ENCODE peak calls at places on chromosome 12, in four cellular contexts. One of them, this sample, is unnamed.

GRCh38 chr12:85693093-85693665 is 143.0 kb downstream of the RASSF9 start:
- DNase-seq in heart right ventricle: no peak
- DNase-seq in A549: no peak
- DNase-seq in activated CD4-positive, alpha-beta T cell treated with anti-CD3 and anti-CD28 coated beads, Interleukin-2, amount 50 U/mL, for 1 hour: no peak
- DNase-seq in this sample: no peak

GRCh38 chr12:69897744-69898143 is 72.7 kb downstream of the MYRFL start:
- DNase-seq in A549: no peak
- DNase-seq in heart right ventricle: peak; percentile 26
- DNase-seq in activated CD4-positive, alpha-beta T cell treated with anti-CD3 and anti-CD28 coated beads, Interleukin-2, amount 50 U/mL, for 1 hour: no peak
- DNase-seq in this sample: peak; percentile 58

GRCh38 chr12:63826002-63826585 is 18.4 kb upstream of the SRGAP1 start:
- DNase-seq in activated CD4-positive, alpha-beta T cell treated with anti-CD3 and anti-CD28 coated beads, Interleukin-2, amount 50 U/mL, for 1 hour: no peak
- DNase-seq in A549: peak; percentile 81
- DNase-seq in heart right ventricle: no peak
- DNase-seq in this sample: no peak

GRCh38 chr12:6965026-6965661 is 5.3 kb downstream of the PHB2 start:
- DNase-seq in heart right ventricle: peak; percentile 81
- DNase-seq in A549: peak; percentile 93
- DNase-seq in activated CD4-positive, alpha-beta T cell treated with anti-CD3 and anti-CD28 coated beads, Interleukin-2, amount 50 U/mL, for 1 hour: peak; percentile 91
- DNase-seq in this sample: peak; percentile 87

GRCh38 chr12:68001486-68002466 is 12.5 kb downstream of the IFNG-AS1 start:
- DNase-seq in A549: peak; percentile 33
- DNase-seq in activated CD4-positive, alpha-beta T cell treated with anti-CD3 and anti-CD28 coated beads, Interleukin-2, amount 50 U/mL, for 1 hour: no peak
- DNase-seq in heart right ventricle: no peak
- DNase-seq in this sample: no peak

GRCh38 chr12:95738024-95738611 is 52.4 kb downstream of the NTN4 start:
- DNase-seq in A549: no peak
- DNase-seq in activated CD4-positive, alpha-beta T cell treated with anti-CD3 and anti-CD28 coated beads, Interleukin-2, amount 50 U/mL, for 1 hour: no peak
- DNase-seq in heart right ventricle: no peak
- DNase-seq in this sample: no peak

GRCh38 chr12:80222261-80222660 is 122.9 kb downstream of the OTOGL start:
- DNase-seq in A549: no peak
- DNase-seq in activated CD4-positive, alpha-beta T cell treated with anti-CD3 and anti-CD28 coated beads, Interleukin-2, amount 50 U/mL, for 1 hour: no peak
- DNase-seq in heart right ventricle: no peak
- DNase-seq in this sample: no peak

GRCh38 chr12:5580911-5581488 is 149.1 kb downstream of the NTF3 start:
- DNase-seq in heart right ventricle: peak; percentile 26
- DNase-seq in activated CD4-positive, alpha-beta T cell treated with anti-CD3 and anti-CD28 coated beads, Interleukin-2, amount 50 U/mL, for 1 hour: no peak
- DNase-seq in A549: no peak
- DNase-seq in this sample: no peak

GRCh38 chr12:6039894-6040601 is 84.4 kb downstream of the VWF start:
- DNase-seq in heart right ventricle: no peak
- DNase-seq in A549: peak; percentile 79
- DNase-seq in activated CD4-positive, alpha-beta T cell treated with anti-CD3 and anti-CD28 coated beads, Interleukin-2, amount 50 U/mL, for 1 hour: peak; percentile 36
- DNase-seq in this sample: no peak

GRCh38 chr12:68069276-68069675 is 80.0 kb downstream of the IFNG-AS1 start:
- DNase-seq in activated CD4-positive, alpha-beta T cell treated with anti-CD3 and anti-CD28 coated beads, Interleukin-2, amount 50 U/mL, for 1 hour: no peak
- DNase-seq in heart right ventricle: no peak
- DNase-seq in A549: no peak
- DNase-seq in this sample: no peak

GRCh38 chr12:38469689-38470088 is 153.1 kb downstream of the ALG10B start:
- DNase-seq in heart right ventricle: no peak
- DNase-seq in activated CD4-positive, alpha-beta T cell treated with anti-CD3 and anti-CD28 coated beads, Interleukin-2, amount 50 U/mL, for 1 hour: no peak
- DNase-seq in A549: no peak
- DNase-seq in this sample: no peak

GRCh38 chr12:27865421-27865820 is 85.4 kb upstream of the MANSC4 start:
- DNase-seq in heart right ventricle: no peak
- DNase-seq in A549: no peak
- DNase-seq in activated CD4-positive, alpha-beta T cell treated with anti-CD3 and anti-CD28 coated beads, Interleukin-2, amount 50 U/mL, for 1 hour: no peak
- DNase-seq in this sample: no peak

GRCh38 chr12:119365451-119365850 is 30.9 kb downstream of the CCDC60 start:
- DNase-seq in heart right ventricle: no peak
- DNase-seq in activated CD4-positive, alpha-beta T cell treated with anti-CD3 and anti-CD28 coated beads, Interleukin-2, amount 50 U/mL, for 1 hour: no peak
- DNase-seq in A549: no peak
- DNase-seq in this sample: no peak

GRCh38 chr12:22625671-22626251 is 790 bp downstream of the ETNK1 start:
- DNase-seq in activated CD4-positive, alpha-beta T cell treated with anti-CD3 and anti-CD28 coated beads, Interleukin-2, amount 50 U/mL, for 1 hour: peak; percentile 12
- DNase-seq in A549: peak; percentile 69
- DNase-seq in heart right ventricle: no peak
- DNase-seq in this sample: peak; percentile 14

GRCh38 chr12:66851134-66851533 is 172.3 kb upstream of the GRIP1 start:
- DNase-seq in A549: no peak
- DNase-seq in activated CD4-positive, alpha-beta T cell treated with anti-CD3 and anti-CD28 coated beads, Interleukin-2, amount 50 U/mL, for 1 hour: no peak
- DNase-seq in heart right ventricle: no peak
- DNase-seq in this sample: no peak

GRCh38 chr12:40033260-40033649 is 72.6 kb downstream of the SLC2A13 start:
- DNase-seq in A549: no peak
- DNase-seq in activated CD4-positive, alpha-beta T cell treated with anti-CD3 and anti-CD28 coated beads, Interleukin-2, amount 50 U/mL, for 1 hour: no peak
- DNase-seq in heart right ventricle: no peak
- DNase-seq in this sample: no peak

GRCh38 chr12:15677207-15677606 is 112.0 kb downstream of the EPS8 start:
- DNase-seq in heart right ventricle: no peak
- DNase-seq in A549: no peak
- DNase-seq in activated CD4-positive, alpha-beta T cell treated with anti-CD3 and anti-CD28 coated beads, Interleukin-2, amount 50 U/mL, for 1 hour: no peak
- DNase-seq in this sample: no peak

GRCh38 chr12:127548123-127548553 is 718.8 kb upstream of the TMEM132C start:
- DNase-seq in A549: no peak
- DNase-seq in activated CD4-positive, alpha-beta T cell treated with anti-CD3 and anti-CD28 coated beads, Interleukin-2, amount 50 U/mL, for 1 hour: no peak
- DNase-seq in heart right ventricle: no peak
- DNase-seq in this sample: no peak

This sample was measured in left ventricle myocardium inferior.